ENCODE peak calls at places on chromosomes 7 and 10, in eight cellular contexts. R, F, D, X, T, E, N and P are unnamed samples.

GRCh38 chr10:102729090-102730026 is 14.4 kb upstream of the WBP1L start:
- DNase-seq in F (peak), N (peak), T (peak), X (peak), D (peak), E (peak), R (peak), P (peak)

GRCh38 chr7:2750054-2750453 is 62.1 kb downstream of the AMZ1 start:
- DNase-seq in D (no peak), T (peak), N (no peak), F (no peak), X (no peak), R (no peak), E (no peak), P (no peak)

GRCh38 chr7:114444196-114444595 is 29.6 kb downstream of the FOXP2 start:
- DNase-seq in N (no peak), X (no peak), T (no peak), E (no peak), D (no peak), R (no peak), F (no peak), P (no peak)

GRCh38 chr7:132837529-132837928 is 244.4 kb downstream of the CHCHD3 start:
- DNase-seq in E (no peak), R (no peak), X (no peak), T (peak), F (no peak), N (no peak), D (no peak), P (peak)

GRCh38 chr7:133436014-133436428 is 183.1 kb downstream of the EXOC4 start:
- DNase-seq in N (peak), E (no peak), T (peak), X (peak), R (no peak), D (no peak), F (no peak), P (peak)

GRCh38 chr10:63711361-63711760 is 190.2 kb downstream of the REEP3 start:
- DNase-seq in R (peak), T (peak), X (peak), D (no peak), E (no peak), N (no peak), F (no peak), P (no peak)

GRCh38 chr7:25781704-25782103 is 370.3 kb upstream of the NFE2L3 start:
- DNase-seq in E (no peak), N (no peak), T (no peak), D (no peak), R (no peak), X (no peak), F (no peak), P (no peak)

GRCh38 chr10:77859200-77859864 is 67.2 kb downstream of the DLG5 start:
- DNase-seq in X (no peak), N (no peak), D (no peak), E (no peak), R (no peak), T (no peak), F (no peak), P (no peak)

GRCh38 chr7:18425227-18425626 is 70.3 kb upstream of the HDAC9 start:
- DNase-seq in N (no peak), R (no peak), E (no peak), F (no peak), D (no peak), X (no peak), T (no peak), P (no peak)

GRCh38 chr10:119301397-119301796 is 94.0 kb downstream of the GRK5 start:
- DNase-seq in X (no peak), D (no peak), N (no peak), T (no peak), E (peak), F (no peak), R (no peak), P (no peak)

GRCh38 chr10:75272896-75273295 is 37.1 kb upstream of the COMTD1 start:
- DNase-seq in E (no peak), D (no peak), F (no peak), N (peak), X (no peak), R (no peak), T (no peak), P (no peak)

GRCh38 chr7:155918720-155919399 is 106.6 kb upstream of the SHH start:
- DNase-seq in D (no peak), X (peak), E (no peak), R (no peak), N (peak), F (no peak), T (no peak), P (no peak)

GRCh38 chr7:128093606-128094005 is 62.4 kb upstream of the LRRC4 start:
- DNase-seq in X (no peak), R (no peak), F (no peak), D (no peak), T (no peak), N (no peak), E (no peak), P (no peak)

GRCh38 chr10:79023489-79024162 is 45.1 kb upstream of the ZMIZ1 start:
- DNase-seq in X (no peak), E (no peak), R (no peak), F (no peak), D (peak), T (no peak), N (peak), P (no peak)

GRCh38 chr10:122715576-122715975 is 15.9 kb upstream of the C10orf120 start:
- DNase-seq in N (no peak), T (no peak), X (no peak), D (no peak), R (no peak), F (no peak), E (no peak), P (no peak)

GRCh38 chr10:5442056-5442989 is 30.0 kb downstream of the NET1 start:
- DNase-seq in T (peak), X (peak), F (no peak), N (no peak), D (no peak), E (no peak), R (peak), P (peak)

GRCh38 chr10:6737758-6738463 is 157.8 kb upstream of the PRKCQ start:
- DNase-seq in X (peak), F (no peak), N (no peak), R (no peak), D (no peak), E (no peak), T (peak), P (peak)

GRCh38 chr10:112955736-112956421 is 5.8 kb downstream of the TCF7L2 start:
- DNase-seq in N (no peak), T (peak), R (no peak), D (no peak), X (peak), E (no peak), F (no peak), P (peak)

GRCh38 chr7:74355091-74355490 is 65.9 kb downstream of the CLIP2 start:
- DNase-seq in N (peak), E (no peak), T (peak), D (no peak), X (peak), F (no peak), R (no peak), P (peak)

GRCh38 chr7:150981644-150982043 is 3.5 kb upstream of the KCNH2 start:
- DNase-seq in X (no peak), R (no peak), N (no peak), T (no peak), D (no peak), F (no peak), E (no peak), P (no peak)

GRCh38 chr10:71391701-71392100 is 5.0 kb upstream of the CDH23 start:
- DNase-seq in D (no peak), N (no peak), T (no peak), X (no peak), R (no peak), E (no peak), F (no peak), P (no peak)

GRCh38 chr10:75438275-75438674 is 6.9 kb downstream of the LRMDA start:
- DNase-seq in X (no peak), E (no peak), R (no peak), D (no peak), N (no peak), T (no peak), F (no peak), P (no peak)

GRCh38 chr7:139099181-139099947 is 10.2 kb downstream of the ZC3HAV1 start:
- DNase-seq in T (peak), R (no peak), D (no peak), F (no peak), E (no peak), N (no peak), X (no peak), P (peak)

GRCh38 chr10:119658274-119658673 is 7.1 kb downstream of the BAG3 start:
- DNase-seq in E (no peak), R (peak), F (peak), N (peak), D (peak), X (peak), T (peak), P (peak)

GRCh38 chr7:39132306-39132705 is 154.6 kb downstream of the POU6F2 start:
- DNase-seq in N (no peak), E (no peak), X (no peak), R (no peak), T (no peak), D (no peak), F (no peak), P (no peak)

GRCh38 chr7:45610019-45610418 is 35.9 kb downstream of the ADCY1 start:
- DNase-seq in N (no peak), T (no peak), X (no peak), R (no peak), D (no peak), F (no peak), E (no peak), P (no peak)

GRCh38 chr10:132860527-132860926 is 74.6 kb upstream of the NKX6-2 start:
- DNase-seq in N (no peak), D (peak), T (no peak), E (no peak), R (no peak), X (no peak), F (no peak), P (no peak)

GRCh38 chr7:94049615-94050014 is 45.5 kb upstream of the BET1 start:
- DNase-seq in X (no peak), T (no peak), F (no peak), N (no peak), E (no peak), D (no peak), R (no peak), P (no peak)

GRCh38 chr7:73615886-73616285 is 8.4 kb downstream of the MLXIPL start:
- DNase-seq in X (no peak), N (no peak), T (peak), D (no peak), F (no peak), R (no peak), E (no peak), P (peak)

GRCh38 chr10:18616337-18616736 is 35.0 kb downstream of the NSUN6 start:
- DNase-seq in F (no peak), E (no peak), N (no peak), T (no peak), X (no peak), R (no peak), D (no peak), P (peak)

GRCh38 chr7:27409776-27410175 is 167.2 kb downstream of the EVX1 start:
- DNase-seq in X (peak), E (no peak), F (no peak), R (no peak), D (no peak), T (peak), N (no peak), P (no peak)

GRCh38 chr10:131093795-131094366 is 217.6 kb downstream of the TCERG1L start:
- DNase-seq in E (no peak), T (no peak), D (no peak), N (no peak), F (no peak), R (no peak), X (no peak), P (no peak)

GRCh38 chr10:23065549-23065948 is 29.8 kb upstream of the MSRB2 start:
- DNase-seq in F (peak), R (peak), D (peak), X (peak), E (no peak), T (peak), N (peak), P (peak)

GRCh38 chr10:31299119-31299518 is 19.9 kb upstream of the ZEB1 start:
- DNase-seq in F (no peak), X (peak), E (no peak), N (no peak), D (no peak), R (no peak), T (no peak), P (no peak)

GRCh38 chr7:125934539-125934938 is 1004.9 kb upstream of the POT1 start:
- DNase-seq in F (no peak), T (no peak), N (peak), R (no peak), D (no peak), X (peak), E (no peak), P (no peak)

GRCh38 chr7:31083205-31083801 is 31.2 kb downstream of the ADCYAP1R1 start:
- DNase-seq in N (no peak), D (peak), E (no peak), F (no peak), R (no peak), T (no peak), X (no peak), P (no peak)

GRCh38 chr10:132447446-132448247 is 50.6 kb downstream of the PWWP2B start:
- DNase-seq in F (no peak), R (peak), D (peak), T (peak), X (peak), N (peak), E (peak), P (peak)

GRCh38 chr7:151194188-151194587 is 7.1 kb upstream of the ASB10 start:
- DNase-seq in F (no peak), X (no peak), T (no peak), E (no peak), R (no peak), D (no peak), N (no peak), P (no peak)

GRCh38 chr10:58818889-58819288 is 306.2 kb downstream of the BICC1 start:
- DNase-seq in R (no peak), T (peak), X (peak), E (no peak), F (no peak), N (no peak), D (no peak), P (peak)

GRCh38 chr7:34123316-34123715 is 218.0 kb downstream of the BMPER start:
- DNase-seq in E (no peak), D (no peak), R (no peak), X (no peak), T (no peak), N (no peak), F (no peak), P (no peak)